ENCODE peak calls at places on chromosomes 5 and 9, in seven cellular contexts. C is sigmoid colon, J is HepG2, S is upper lobe of left lung, U is transverse colon, I is HCT116, V is esophagus muscularis mucosa. N is an unnamed sample.

GRCh38 chr5:167448376-167448775 is 843.1 kb upstream of the WWC1 start:
- DNase-seq in C (no peak), J (no peak), S (no peak), U (no peak), I (no peak), V (no peak), N (no peak)

GRCh38 chr5:143383988-143384387 is 19.5 kb downstream of the NR3C1 start:
- DNase-seq in C (no peak), J (no peak), S (peak; percentile 22), U (no peak), I (no peak), V (no peak), N (no peak)

GRCh38 chr9:112174965-112175795 is at the start of gene SUSD1:
- DNase-seq in C (no peak), J (peak; percentile 31), S (peak; percentile 51), U (peak; percentile 51), I (no peak), V (no peak), N (peak; percentile 38)

GRCh38 chr5:61397937-61398336 is 65.9 kb downstream of the ZSWIM6 start:
- DNase-seq in C (no peak), J (no peak), S (no peak), U (no peak), I (no peak), V (no peak), N (no peak)

GRCh38 chr9:132834343-132834742 is 43.7 kb downstream of the AK8 start:
- DNase-seq in C (no peak), J (no peak), S (no peak), U (no peak), I (no peak), V (no peak), N (no peak)

GRCh38 chr9:83327323-83327722 is 210.9 kb downstream of the FRMD3 start:
- DNase-seq in C (no peak), J (peak; percentile 56), S (no peak), U (no peak), I (no peak), V (no peak), N (no peak)

GRCh38 chr5:142472306-142472951 is 147.6 kb upstream of the SPRY4 start:
- DNase-seq in C (no peak), J (peak; percentile 66), S (peak; percentile 26), U (no peak), I (peak; percentile 97), V (no peak), N (no peak)

GRCh38 chr5:135220394-135221186 is 178.4 kb downstream of the MACROH2A1 start:
- DNase-seq in C (no peak), J (no peak), S (no peak), U (no peak), I (no peak), V (peak; percentile 74), N (peak; percentile 17)

GRCh38 chr5:69331528-69332445 is 814 bp downstream of the CCDC125 start:
- DNase-seq in C (no peak), J (peak; percentile 86), S (peak; percentile 59), U (peak; percentile 57), I (no peak), V (no peak), N (peak; percentile 54)

GRCh38 chr9:134631881-134632280 is 9.7 kb upstream of the COL5A1 start:
- DNase-seq in C (no peak), J (no peak), S (no peak), U (no peak), I (no peak), V (no peak), N (no peak)

GRCh38 chr5:181164076-181164952 is 16.9 kb downstream of the OR2V2 start:
- DNase-seq in C (no peak), J (no peak), S (no peak), U (no peak), I (no peak), V (no peak), N (no peak)

GRCh38 chr9:91452844-91453243 is 29.2 kb upstream of the NFIL3 start:
- DNase-seq in C (no peak), J (no peak), S (no peak), U (no peak), I (no peak), V (no peak), N (no peak)

GRCh38 chr5:125113328-125113727 is 366.9 kb upstream of the ZNF608 start:
- DNase-seq in C (no peak), J (no peak), S (no peak), U (no peak), I (no peak), V (no peak), N (no peak)

GRCh38 chr9:133971121-133971951 is 20.8 kb downstream of the VAV2 start:
- DNase-seq in C (no peak), J (no peak), S (no peak), U (no peak), I (no peak), V (no peak), N (no peak)

GRCh38 chr5:93164690-93165089 is 416.3 kb downstream of the NR2F1-AS1 start:
- DNase-seq in C (no peak), J (no peak), S (no peak), U (peak; percentile 8), I (peak; percentile 87), V (no peak), N (no peak)
- TF ChIP-seq POLR2AphosphoS5 in C (peak; percentile 75), J (no peak), S (no peak), U (no peak), I (peak; percentile 57), V (no peak), N (peak; percentile 72)

DNA sequence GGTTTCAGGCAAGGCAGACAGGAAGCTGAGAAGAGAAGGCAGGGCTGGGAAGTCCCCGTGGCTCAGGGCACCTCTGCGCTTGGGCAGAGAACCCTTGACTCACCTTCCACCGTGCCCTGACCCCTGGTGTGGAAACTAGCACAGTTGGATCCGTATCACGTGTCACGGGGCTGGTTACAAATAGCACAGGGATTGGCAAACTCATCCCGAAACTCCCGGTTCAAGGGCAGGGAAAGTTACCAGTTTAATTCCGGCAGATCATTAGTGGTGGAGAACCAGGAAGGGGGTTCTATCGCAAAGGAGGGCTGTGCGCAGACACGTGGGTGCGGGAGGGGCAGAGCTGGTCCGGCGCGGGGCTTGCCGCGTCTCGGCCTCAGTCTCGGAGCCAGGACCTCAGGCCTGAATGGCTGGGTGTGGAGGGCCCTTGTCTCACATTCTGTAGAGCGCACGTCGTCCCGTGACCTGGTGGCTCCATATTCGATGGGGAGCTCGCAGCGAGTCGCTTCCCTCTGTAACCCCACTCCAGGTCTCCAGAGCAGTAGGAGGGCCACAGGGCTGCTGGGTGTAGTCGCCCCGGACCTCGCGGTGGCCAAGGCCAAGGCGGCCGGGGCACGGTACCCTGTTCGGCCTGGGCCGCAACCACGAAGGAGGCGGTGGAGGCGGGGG is 750 bp upstream of the TMEM171 start:
- DNase-seq in C (no peak), J (no peak), S (peak; percentile 31), U (peak; percentile 75), I (no peak), V (no peak), N (peak; percentile 73)
- TF ChIP-seq POLR2A in C (no peak), J (no peak), S (no peak), U (peak; percentile 8), I (no peak), V (no peak), N (no peak)

DNA sequence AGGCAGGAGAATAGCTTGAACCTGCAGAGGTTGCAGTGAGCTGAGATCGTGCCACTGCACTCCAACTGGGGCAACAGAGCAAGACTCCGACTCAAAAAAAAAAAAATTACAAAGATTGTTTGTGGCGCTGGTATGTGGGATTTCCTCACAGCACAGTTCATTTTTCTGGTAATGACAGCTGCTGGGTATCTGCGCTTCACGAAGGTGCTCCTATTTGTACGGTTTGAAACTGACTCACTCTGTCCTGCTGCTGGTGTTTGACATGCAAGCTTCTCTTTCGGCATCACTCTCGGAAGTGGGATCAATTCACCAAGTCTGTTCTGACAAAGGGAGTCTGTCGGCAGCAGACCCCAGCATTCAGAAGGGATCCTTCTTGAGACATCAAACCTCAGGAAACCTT is 26.3 kb downstream of the MAML1 start:
- DNase-seq in C (no peak), J (no peak), S (no peak), U (no peak), I (no peak), V (no peak), N (no peak)
- H3K4me1 ChIP-seq in C (peaks cover 74% of the 10 kb centered on the region), J (peaks cover 61% of the 10 kb centered on the region), S (peaks cover 53% of the 10 kb centered on the region), U (peaks cover 52% of the 10 kb centered on the region), I (peaks cover 11% of the 10 kb centered on the region), V (peaks cover 80% of the 10 kb centered on the region), N (peaks cover 96% of the 10 kb centered on the region)

GRCh38 chr9:131104016-131104740 is 7.8 kb downstream of the AIF1L start:
- DNase-seq in C (no peak), J (no peak), S (no peak), U (no peak), I (no peak), V (no peak), N (no peak)
- TF ChIP-seq POLR2AphosphoS5 in C (no peak), J (no peak), S (no peak), U (no peak), I (no peak), V (no peak), N (no peak)

DNA sequence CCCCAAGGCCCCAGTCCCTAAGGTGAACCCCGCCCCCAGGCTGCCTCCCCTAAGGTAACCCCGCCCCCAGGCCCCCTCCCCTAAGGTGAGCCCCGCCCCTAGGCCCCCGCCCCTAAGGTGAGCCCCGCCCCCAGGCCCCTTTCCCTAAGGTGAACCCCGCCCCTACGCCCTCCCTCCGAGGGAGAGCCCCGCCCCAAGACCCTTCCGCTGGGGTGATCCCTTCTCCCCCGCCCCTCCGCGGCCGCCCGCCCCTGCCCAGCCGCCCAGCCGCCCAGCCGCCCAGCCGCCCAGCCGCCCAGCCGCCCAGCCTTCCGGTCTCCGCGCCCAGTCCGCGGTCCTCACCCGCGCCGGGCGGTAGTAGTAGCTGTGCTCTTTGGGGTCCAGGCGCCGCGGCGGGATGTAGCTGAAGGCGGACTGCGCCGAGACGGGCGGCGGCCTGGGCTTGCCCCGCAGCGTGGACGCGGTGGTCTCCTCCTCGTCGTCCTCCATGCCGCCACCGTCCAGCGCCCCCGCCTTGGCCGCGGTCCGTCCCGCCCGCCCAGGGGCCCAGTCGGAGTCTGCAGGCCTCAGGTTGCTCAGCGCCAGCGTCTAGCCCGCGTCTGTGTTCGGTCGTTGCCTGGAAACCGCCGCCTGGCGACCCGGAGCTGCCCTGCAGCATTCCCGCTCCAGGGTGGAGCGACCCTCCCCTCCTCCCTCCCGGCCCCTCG is at the start of gene CFAP90:
- DNase-seq in C (no peak), J (peak; percentile 49), S (peak; percentile 78), U (peak; percentile 26), I (no peak), V (peak; percentile 91), N (peak; percentile 62)
- TF ChIP-seq POLR2A in C (no peak), J (no peak), S (peak; percentile 45), U (no peak), I (no peak), V (no peak), N (no peak)

DNA sequence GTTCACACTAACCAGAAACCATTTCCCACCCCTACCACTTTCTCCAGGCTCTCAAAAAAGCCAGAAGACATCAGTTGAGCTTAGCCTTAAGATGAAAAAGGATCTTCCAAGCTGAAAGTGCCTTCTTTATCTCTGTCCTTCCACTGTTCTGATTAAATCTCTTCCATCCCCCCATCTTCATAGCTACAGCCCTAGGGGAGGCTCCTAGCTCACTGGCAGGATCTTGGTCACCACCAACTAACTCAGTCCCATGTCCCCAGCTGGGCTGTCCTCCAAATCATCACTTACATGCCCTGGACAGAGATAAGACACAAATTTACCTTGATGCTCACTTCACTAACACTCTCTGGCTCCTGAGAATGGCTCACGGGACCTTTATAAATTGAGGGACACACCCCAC is 14.3 kb downstream of the LCP2 start:
- DNase-seq in C (peak; percentile 17), J (no peak), S (no peak), U (no peak), I (no peak), V (no peak), N (no peak)
- H3K4me1 ChIP-seq in C (peaks cover 33% of the 10 kb centered on the region), J (no peaks in the 10 kb centered on the region), S (peaks cover 48% of the 10 kb centered on the region), U (peaks cover 15% of the 10 kb centered on the region), I (no peaks in the 10 kb centered on the region), V (peaks cover 42% of the 10 kb centered on the region), N (peaks cover 29% of the 10 kb centered on the region)

GRCh38 chr5:129724222-129724621 is 23.7 kb upstream of the MINAR2 start:
- DNase-seq in C (no peak), J (no peak), S (no peak), U (no peak), I (no peak), V (no peak), N (no peak)
- TF ChIP-seq POLR2AphosphoS5 in C (no peak), J (no peak), S (no peak), U (no peak), I (no peak), V (no peak), N (no peak)

N was measured in stomach.